ENCODE peak calls at places on chromosomes 16 and 17, in five cellular contexts. Z is T47D; D is substantia nigra; E is nephron progenitor cell; U is activated CD4-positive, alpha-beta T cell treated with anti-CD3 and anti-CD28 coated beads, Interleukin-2, amount 10 ng/mL, durations not matched to agents 24 days and 14 days. Y is an unnamed sample.

GRCh38 chr16:49396206-49396720 is 22.7 kb downstream of the C16orf78 start:
- DNase-seq in U (no peak), Z (no peak), D (no peak), E (no peak), Y (no peak)

GRCh38 chr16:56841233-56841632 is 23.8 kb upstream of the SLC12A3 start:
- DNase-seq in D (no peak), E (no peak), U (no peak), Z (no peak), Y (no peak)

GRCh38 chr17:52136173-52136572 is 22.3 kb downstream of the CA10 start:
- DNase-seq in E (peak), D (no peak), Z (no peak), U (no peak), Y (no peak)

GRCh38 chr16:12097523-12098428 is 121.2 kb downstream of the SNX29 start:
- DNase-seq in D (peak), E (no peak), U (no peak), Z (peak), Y (peak)

GRCh38 chr17:63138713-63139112 is 172.7 kb downstream of the TANC2 start:
- DNase-seq in D (no peak), Z (no peak), E (no peak), U (no peak), Y (no peak)

GRCh38 chr17:65385071-65385470 is 176.4 kb downstream of the AXIN2 start:
- DNase-seq in Z (no peak), D (no peak), U (no peak), E (no peak), Y (no peak)

GRCh38 chr17:82051776-82052637 is at the start of the genes GPS1 and RFNG:
- DNase-seq in U (peak), Z (peak), E (peak), D (peak), Y (peak)

GRCh38 chr17:28112199-28112995 is 69.9 kb downstream of the NLK start:
- DNase-seq in Z (no peak), E (no peak), D (no peak), U (no peak), Y (no peak)

GRCh38 chr16:30369091-30369937 is 980 bp downstream of the TBC1D10B start:
- DNase-seq in D (no peak), U (peak), E (peak), Z (no peak), Y (peak)

GRCh38 chr17:17353625-17354484 is 50.7 kb downstream of the NT5M start:
- DNase-seq in U (no peak), E (no peak), Z (no peak), D (no peak), Y (no peak)

GRCh38 chr16:66660422-66661209 is 35.9 kb downstream of the CMTM4 start:
- DNase-seq in Z (peak), U (no peak), E (peak), D (peak), Y (peak)

GRCh38 chr17:63387941-63388340 is 58.2 kb downstream of the CYB561 start:
- DNase-seq in Z (no peak), D (no peak), E (no peak), U (no peak), Y (no peak)

GRCh38 chr16:49003022-49003421 is 278.6 kb downstream of the CBLN1 start:
- DNase-seq in E (peak), U (no peak), Z (no peak), D (no peak), Y (peak)

GRCh38 chr17:81309140-81309858 is 14.2 kb upstream of the SLC38A10 start:
- DNase-seq in D (peak), U (peak), Z (peak), E (peak), Y (peak)

GRCh38 chr16:67767953-67768352 is 38.4 kb downstream of the RANBP10 start:
- DNase-seq in Z (no peak), U (no peak), E (no peak), D (no peak), Y (no peak)

GRCh38 chr16:48526058-48526957 is 83.7 kb downstream of the N4BP1 start:
- DNase-seq in D (no peak), U (peak), E (no peak), Z (peak), Y (no peak)

GRCh38 chr17:78724544-78724943 is 57.5 kb downstream of the CYTH1 start:
- DNase-seq in D (peak), U (no peak), E (no peak), Z (peak), Y (peak)

GRCh38 chr17:3965123-3965800 is 1.0 kb upstream of the ATP2A3 start:
- DNase-seq in E (peak), Z (peak), U (peak), D (peak), Y (peak)

GRCh38 chr16:81973737-81974136 is 37.5 kb downstream of the SDR42E1 start:
- DNase-seq in Z (peak), D (no peak), E (no peak), U (no peak), Y (no peak)

GRCh38 chr17:14688134-14688533 is 387.3 kb downstream of the HS3ST3B1 start:
- DNase-seq in E (no peak), D (no peak), Z (peak), U (no peak), Y (no peak)

GRCh38 chr17:19398301-19399181 is 11.6 kb upstream of the MFAP4 start:
- DNase-seq in D (no peak), U (no peak), Z (no peak), E (no peak), Y (no peak)

GRCh38 chr17:53472586-53472985 is 350.1 kb upstream of the KIF2B start:
- DNase-seq in Z (no peak), E (no peak), D (no peak), U (no peak), Y (no peak)

GRCh38 chr17:45715787-45716186 is 68.3 kb upstream of the CRHR1 start:
- DNase-seq in U (no peak), D (no peak), Z (no peak), E (no peak), Y (no peak)

GRCh38 chr16:58442547-58442946 is 50.3 kb downstream of the GINS3 start:
- DNase-seq in Z (no peak), D (no peak), U (no peak), E (no peak), Y (no peak)

GRCh38 chr16:63363738-63364137 is 1327.5 kb upstream of the CDH8 start:
- DNase-seq in Z (no peak), D (no peak), U (no peak), E (no peak), Y (no peak)

GRCh38 chr17:58531661-58532554 is 17.5 kb upstream of the MTMR4 start:
- DNase-seq in Z (peak), E (peak), D (peak), U (peak), Y (peak)

GRCh38 chr16:57837305-57838125 is 35.2 kb upstream of the KIFC3 start:
- DNase-seq in D (no peak), U (no peak), Z (no peak), E (no peak), Y (peak)

GRCh38 chr17:83183150-83183820 is 103.9 kb downstream of the METRNL start:
- DNase-seq in Z (no peak), U (no peak), E (no peak), D (no peak), Y (no peak)

GRCh38 chr17:48047113-48047740 is 932 bp upstream of the NFE2L1 start:
- DNase-seq in E (no peak), D (no peak), Z (no peak), U (peak), Y (peak)

GRCh38 chr17:80850817-80851216 is 140.8 kb upstream of the CHMP6 start:
- DNase-seq in E (no peak), U (no peak), D (no peak), Z (no peak), Y (no peak)

GRCh38 chr17:78127240-78127887 is 1.2 kb downstream of the TMC6 start:
- DNase-seq in Z (peak), U (peak), E (peak), D (peak), Y (peak)

GRCh38 chr16:3577302-3577752 is at the start of gene NLRC3:
- DNase-seq in U (peak), E (no peak), Z (no peak), D (no peak), Y (no peak)

GRCh38 chr17:45291170-45291805 is 25.5 kb downstream of the MAP3K14 start:
- DNase-seq in D (peak), E (no peak), Z (no peak), U (no peak), Y (no peak)

GRCh38 chr16:48969611-48970010 is 312.0 kb downstream of the CBLN1 start:
- DNase-seq in E (no peak), D (no peak), Z (no peak), U (no peak), Y (no peak)